ENCODE peak calls at places on chromosomes 11 and 22, in seven cellular contexts. G is amygdala; C is body of pancreas; Z is activated CD8-positive, alpha-beta memory T cell treated with anti-CD3 and anti-CD28 coated beads for 4 hours; S is activated CD4-positive, CD25-positive, alpha-beta regulatory T cell treated with anti-CD3 and anti-CD28 coated beads, Interleukin-2, amount 50 U/mL, for 72 hours; F is T-helper 2 cell; B is central memory CD4-positive, alpha-beta T cell. V is an unnamed sample.

GRCh38 chr11:69444381-69445130 is 36.9 kb upstream of the LINC01488 start:
- DNase-seq in G (no peak), C (peak), Z (no peak), S (no peak), F (no peak), B (no peak), V (peak)

GRCh38 chr11:12717851-12718291 is 43.6 kb downstream of the TEAD1 start:
- DNase-seq in G (no peak), C (no peak), Z (no peak), S (peak), F (peak), B (peak), V (no peak)

GRCh38 chr11:94315664-94316063 is 11.3 kb downstream of the IZUMO1R start:
- DNase-seq in G (no peak), C (no peak), Z (no peak), S (no peak), F (no peak), B (no peak), V (peak)

GRCh38 chr11:93000511-93001476 is 31.3 kb downstream of the MTNR1B start:
- DNase-seq in G (no peak), C (no peak), Z (no peak), S (no peak), F (no peak), B (no peak), V (peak)

GRCh38 chr11:70095541-70096252 is 17.6 kb downstream of the ANO1 start:
- DNase-seq in G (no peak), C (no peak), Z (no peak), S (no peak), F (no peak), B (no peak), V (no peak)

GRCh38 chr11:15493921-15494630 is 379.4 kb downstream of the INSC start:
- DNase-seq in G (no peak), C (no peak), Z (no peak), S (no peak), F (no peak), B (no peak), V (no peak)

GRCh38 chr11:6746086-6746618 is 25.6 kb downstream of the OR2AG2 start:
- DNase-seq in G (no peak), C (no peak), Z (no peak), S (peak), F (no peak), B (peak), V (no peak)

GRCh38 chr11:33668468-33668825 is 32.2 kb downstream of the C11orf91 start:
- DNase-seq in G (no peak), C (no peak), Z (no peak), S (no peak), F (no peak), B (no peak), V (no peak)

GRCh38 chr22:44002324-44002723 is 21.8 kb upstream of the PARVB start:
- DNase-seq in G (no peak), C (no peak), Z (no peak), S (no peak), F (no peak), B (no peak), V (no peak)

GRCh38 chr11:116600930-116601329 is 171.9 kb downstream of the BUD13 start:
- DNase-seq in G (no peak), C (no peak), Z (no peak), S (no peak), F (no peak), B (no peak), V (no peak)

GRCh38 chr11:64710418-64711137 is 12.4 kb downstream of the NRXN2 start:
- DNase-seq in G (no peak), C (no peak), Z (no peak), S (no peak), F (no peak), B (no peak), V (no peak)

GRCh38 chr22:48943567-48944432 is 883.9 kb downstream of the BRD1 start:
- DNase-seq in G (no peak), C (no peak), Z (no peak), S (no peak), F (no peak), B (no peak), V (no peak)

GRCh38 chr11:17208257-17208999 is 642 bp upstream of the PIK3C2A start:
- DNase-seq in G (peak), C (peak), Z (peak), S (no peak), F (peak), B (peak), V (peak)

GRCh38 chr11:73288873-73289707 is 17.0 kb downstream of the P2RY6 start:
- DNase-seq in G (peak), C (peak), Z (no peak), S (peak), F (no peak), B (peak), V (no peak)

GRCh38 chr22:29206372-29207230 is 905 bp downstream of the EMID1 start:
- DNase-seq in G (no peak), C (no peak), Z (no peak), S (no peak), F (no peak), B (no peak), V (no peak)

GRCh38 chr11:10893713-10894112 is 35.9 kb upstream of the ZBED5 start:
- DNase-seq in G (no peak), C (no peak), Z (no peak), S (no peak), F (no peak), B (no peak), V (no peak)

GRCh38 chr22:43152355-43153071 is 1.2 kb downstream of the TSPO start:
- DNase-seq in G (peak), C (peak), Z (no peak), S (peak), F (peak), B (peak), V (no peak)

GRCh38 chr22:25903294-25903693 is 161.3 kb downstream of the MYO18B start:
- DNase-seq in G (no peak), C (no peak), Z (no peak), S (no peak), F (no peak), B (no peak), V (no peak)

GRCh38 chr22:37631448-37632173 is 7.9 kb upstream of the SH3BP1 start:
- DNase-seq in G (no peak), C (no peak), Z (no peak), S (no peak), F (no peak), B (no peak), V (no peak)

GRCh38 chr11:107561688-107562087 is 3.8 kb downstream of the ALKBH8 start:
- DNase-seq in G (no peak), C (no peak), Z (no peak), S (no peak), F (no peak), B (no peak), V (no peak)

GRCh38 chr11:11588243-11588642 is 33.6 kb downstream of the GALNT18 start:
- DNase-seq in G (no peak), C (no peak), Z (no peak), S (no peak), F (no peak), B (no peak), V (no peak)

GRCh38 chr11:74020537-74020936 is 11.7 kb upstream of the UCP3 start:
- DNase-seq in G (no peak), C (no peak), Z (no peak), S (no peak), F (no peak), B (no peak), V (no peak)

GRCh38 chr22:30881361-30882180 is 87.0 kb downstream of the MORC2 start:
- DNase-seq in G (no peak), C (no peak), Z (no peak), S (no peak), F (no peak), B (no peak), V (no peak)

GRCh38 chr11:22044126-22044525 is 148.8 kb upstream of the ANO5 start:
- DNase-seq in G (no peak), C (no peak), Z (no peak), S (no peak), F (no peak), B (no peak), V (no peak)